ENCODE peak calls at places on chromosomes 11 and 22, in five cellular contexts. A is HCT116, V is neural progenitor cell, H is hepatocyte, N is GM12878. U is an unnamed sample.

GRCh38 chr22:46053563-46054090 is 76.7 kb upstream of the WNT7B start:
- DNase-seq in V (no peak), H (no peak), A (no peak), N (no peak), U (no peak)

GRCh38 chr11:134613646-134614045 is 201.6 kb upstream of the B3GAT1 start:
- DNase-seq in V (no peak), A (no peak), N (no peak), H (no peak), U (no peak)

GRCh38 chr22:44248926-44249325 is 63.8 kb downstream of the SHISAL1 start:
- DNase-seq in A (no peak), V (no peak), H (no peak), N (peak; percentile 7), U (no peak)

GRCh38 chr22:46791201-46791731 is 28.8 kb downstream of the TBC1D22A start:
- DNase-seq in A (no peak), H (no peak), V (no peak), N (no peak), U (no peak)

GRCh38 chr22:46833228-46833627 is 70.8 kb downstream of the TBC1D22A start:
- DNase-seq in N (no peak), A (peak; percentile 23), H (peak; percentile 47), V (peak; percentile 67), U (no peak)

GRCh38 chr11:130162733-130163132 is 3.2 kb downstream of the ST14 start:
- DNase-seq in A (no peak), N (no peak), H (peak; percentile 77), V (no peak), U (no peak)

GRCh38 chr22:36767035-36767775 is 8.7 kb downstream of the IFT27 start:
- DNase-seq in A (no peak), N (no peak), H (no peak), V (no peak), U (no peak)

GRCh38 chr22:43256569-43257360 is 69.8 kb upstream of the TTLL12 start:
- DNase-seq in H (no peak), N (no peak), V (no peak), A (no peak), U (no peak)

GRCh38 chr11:124602193-124602592 is 9.0 kb upstream of the PANX3 start:
- DNase-seq in A (peak; percentile 3), N (no peak), H (no peak), V (no peak), U (no peak)

GRCh38 chr11:36372101-36372767 is 76.1 kb downstream of the PRR5L start:
- DNase-seq in V (no peak), N (no peak), A (no peak), H (no peak), U (no peak)

GRCh38 chr11:20980736-20981135 is 311.4 kb downstream of the NELL1 start:
- DNase-seq in A (no peak), V (no peak), N (no peak), H (no peak), U (no peak)

GRCh38 chr11:131637469-131638175 is 267.2 kb downstream of the NTM start:
- DNase-seq in N (no peak), H (no peak), A (no peak), V (no peak), U (no peak)

GRCh38 chr11:8867035-8867434 is 44.0 kb upstream of the AKIP1 start:
- DNase-seq in V (no peak), N (no peak), A (no peak), H (peak; percentile 32), U (no peak)

GRCh38 chr11:100942016-100942415 is 187.6 kb downstream of the PGR start:
- DNase-seq in N (no peak), H (no peak), A (no peak), V (no peak), U (no peak)

GRCh38 chr11:11985016-11985715 is 23.3 kb downstream of the DKK3 start:
- DNase-seq in N (no peak), V (no peak), H (no peak), A (no peak), U (no peak)

GRCh38 chr11:45664376-45665205 is 831 bp downstream of the CHST1 start:
- DNase-seq in A (no peak), H (no peak), N (no peak), V (peak; percentile 50), U (no peak)

GRCh38 chr11:32434387-32435151 is 770 bp downstream of the WT1 start:
- DNase-seq in A (no peak), N (no peak), V (peak; percentile 69), H (no peak), U (no peak)
- TF ChIP-seq EZH2 in A (no peak), N (no peak), V (peak; percentile 94), H (peak; percentile 71), U (no peak)

GRCh38 chr11:123194308-123195181 is 503 bp downstream of the CLMP start:
- DNase-seq in V (peak; percentile 72), N (no peak), A (no peak), H (peak; percentile 49), U (no peak)

GRCh38 chr11:123193742-123194141 is 1.3 kb downstream of the CLMP start:
- DNase-seq in N (no peak), A (no peak), V (no peak), H (no peak), U (no peak)

GRCh38 chr11:123197711-123198110 is 2.7 kb upstream of the CLMP start:
- DNase-seq in N (no peak), V (no peak), A (no peak), H (no peak), U (no peak)

GRCh38 chr11:123196060-123196714 is 1.1 kb upstream of the CLMP start:
- DNase-seq in N (no peak), H (no peak), A (no peak), V (peak; percentile 40), U (no peak)

DNA sequence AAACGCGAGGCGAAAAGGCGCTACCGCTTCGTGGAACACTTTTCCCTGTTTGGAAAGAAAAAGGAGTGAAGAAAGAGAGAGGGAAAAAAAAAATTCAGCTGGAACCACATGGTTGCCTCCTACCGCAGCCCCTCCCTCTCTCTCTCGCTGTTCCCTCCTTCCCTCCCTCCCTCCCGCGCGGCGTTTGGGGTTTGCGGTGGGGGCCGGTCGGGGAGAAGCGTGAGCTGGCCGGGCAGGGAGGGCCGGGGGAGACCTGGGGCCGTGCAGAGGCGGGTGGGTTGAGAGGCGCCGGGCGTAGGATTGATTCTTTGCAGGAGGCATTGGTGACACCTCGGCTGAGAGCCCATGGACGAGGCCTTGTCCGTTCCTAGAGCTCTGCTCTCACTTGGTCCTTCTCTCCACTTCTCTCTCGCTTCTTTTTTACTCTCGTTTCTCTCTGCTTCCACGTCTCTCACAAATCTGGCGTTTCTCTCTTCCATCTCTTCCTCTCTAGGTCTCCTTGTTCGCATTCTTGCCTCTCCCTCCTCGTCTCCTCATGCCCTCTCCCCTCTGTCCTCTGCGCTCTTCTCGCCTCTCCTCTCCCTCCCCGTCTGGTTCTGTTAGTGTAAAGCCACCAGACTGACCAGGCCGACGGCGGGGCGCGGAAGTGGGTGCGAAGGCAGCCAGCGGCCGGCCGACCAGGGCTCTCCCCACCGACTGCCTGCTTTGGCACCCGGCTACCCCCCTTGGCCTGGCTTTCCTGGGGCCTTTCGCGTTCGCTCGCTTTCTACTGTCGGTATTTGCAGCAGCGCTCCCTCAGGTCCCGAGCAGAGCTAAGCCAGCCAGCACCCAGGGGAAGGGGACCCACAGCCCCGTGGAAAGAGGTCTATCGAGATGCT is at the start of gene CLMP:
- DNase-seq in V (peak; percentile 71), N (no peak), H (peak; percentile 81), A (no peak), U (no peak)
- TF ChIP-seq EZH2 in V (no peak), N (no peak), H (peak; percentile 44), A (no peak), U (no peak)

GRCh38 chr11:2884424-2884815 is 1.2 kb downstream of the CDKN1C start:
- DNase-seq in A (no peak), V (peak; percentile 79), N (no peak), H (peak; percentile 58), U (no peak)

GRCh38 chr11:2885676-2886081 is at the start of gene CDKN1C:
- DNase-seq in A (peak; percentile 59), H (peak; percentile 93), N (no peak), V (peak; percentile 94), U (no peak)

GRCh38 chr11:2882681-2883110 is 2.9 kb downstream of the CDKN1C start:
- DNase-seq in V (peak; percentile 28), A (no peak), N (no peak), H (no peak), U (no peak)

GRCh38 chr11:2885017-2885675 is 429 bp downstream of the CDKN1C start:
- DNase-seq in V (peak; percentile 88), N (no peak), A (no peak), H (peak; percentile 87), U (no peak)

GRCh38 chr11:2883717-2884423 is 1.7 kb downstream of the CDKN1C start:
- DNase-seq in N (no peak), A (no peak), H (peak; percentile 46), V (peak; percentile 75), U (no peak)
- TF ChIP-seq EZH2 in N (no peak), A (no peak), H (no peak), V (peak; percentile 51), U (no peak)

DNA sequence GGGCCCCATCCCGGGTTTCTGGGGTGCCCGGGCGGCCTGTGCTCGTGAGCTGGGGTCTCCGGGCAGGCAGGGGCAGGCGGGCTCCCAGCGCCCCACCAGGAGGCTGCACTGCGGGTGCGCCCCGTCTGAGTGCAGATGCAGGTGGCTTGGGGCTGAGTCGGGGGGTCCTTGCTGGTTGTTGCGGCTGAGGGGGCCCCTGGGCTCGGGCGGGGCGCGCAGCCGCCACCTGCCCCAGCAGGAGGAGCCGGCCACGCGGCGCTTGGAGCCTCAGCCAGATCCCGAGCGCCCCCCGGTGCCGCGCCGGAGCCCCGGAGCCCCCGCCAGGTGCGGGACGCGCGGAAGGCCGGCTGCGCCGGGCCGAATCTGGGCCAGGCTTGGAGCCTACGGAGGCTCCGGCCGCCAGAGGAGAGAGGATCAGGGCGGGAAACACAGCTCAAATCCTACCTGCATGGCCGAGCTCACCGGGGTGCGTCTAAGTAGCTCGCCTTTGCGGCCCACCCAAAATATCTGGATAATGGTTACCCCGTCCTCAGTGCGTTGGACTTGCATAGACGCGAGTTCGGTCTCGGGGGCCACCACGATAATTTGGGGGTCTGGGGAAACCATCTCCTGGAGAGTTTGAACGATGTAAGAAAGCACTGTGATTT is 625 bp upstream of the IGF2 start:
- DNase-seq in A (no peak), H (peak; percentile 77), N (no peak), V (peak; percentile 62), U (no peak)
- TF ChIP-seq EZH2 in A (no peak), H (no peak), N (no peak), V (no peak), U (peak; percentile 79)

DNA sequence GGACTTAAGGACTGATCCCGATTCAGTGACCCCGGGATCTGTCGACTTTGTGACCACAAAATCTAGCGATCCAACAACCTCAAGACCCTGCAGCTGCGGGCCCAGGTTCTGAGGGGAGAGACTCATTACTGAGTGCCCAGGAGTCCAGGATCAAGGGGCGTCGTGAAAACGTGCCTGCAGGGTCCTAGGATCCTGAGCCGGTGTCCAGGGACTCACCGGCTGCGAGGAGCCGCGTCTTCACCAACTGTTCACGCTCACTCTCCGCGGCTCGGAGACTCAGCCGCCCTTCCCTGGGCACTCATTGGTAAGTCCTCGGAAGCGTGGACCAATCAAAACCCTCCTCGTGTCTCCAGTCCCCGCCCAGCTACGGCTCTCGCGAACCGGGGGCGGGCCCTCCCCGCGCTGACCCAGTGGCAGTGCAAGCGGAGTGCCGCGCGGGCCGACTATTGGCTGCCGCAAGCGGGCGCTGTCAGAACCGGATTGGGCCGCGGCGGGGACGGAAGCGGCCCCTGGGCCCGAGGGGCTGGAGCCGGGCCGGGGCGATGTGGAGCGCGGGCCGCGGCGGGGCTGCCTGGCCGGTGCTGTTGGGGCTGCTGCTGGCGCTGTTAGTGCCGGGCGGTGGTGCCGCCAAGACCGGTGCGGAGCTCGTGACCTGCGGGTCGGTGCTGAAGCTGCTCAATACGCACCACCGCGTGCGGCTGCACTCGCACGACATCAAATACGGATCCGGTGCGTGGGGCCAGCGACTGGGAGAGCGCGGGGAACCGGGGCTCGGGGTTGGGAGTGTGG is at the start of gene SDF2L1:
- DNase-seq in V (peak; percentile 99), H (peak; percentile 99), N (peak; percentile 88), A (peak; percentile 96), U (peak; percentile 81)
- TF ChIP-seq EZH2 in V (peak; percentile 28), H (no peak), N (no peak), A (no peak), U (no peak)